ENCODE peak calls at places on chromosomes 16 and 17, in four cellular contexts. One of them, this sample, is unnamed. For H3K4me1, the result is how much of the 10 kb centered on the place peaks cover.

GRCh38 chr17:75636381-75637142 is 3.3 kb downstream of the SMIM5 start:
- DNase-seq in lower lobe of right lung: peak
- DNase-seq in IMR-90: no peak
- DNase-seq in mesenchymal stem cell: no peak
- DNase-seq in this sample: no peak

GRCh38 chr17:64608571-64608981 is 53.5 kb downstream of the SMURF2 start:
- DNase-seq in IMR-90: peak
- DNase-seq in lower lobe of right lung: no peak
- DNase-seq in mesenchymal stem cell: peak
- DNase-seq in this sample: no peak

GRCh38 chr17:15490634-15491261 is 23.3 kb upstream of the CDRT4 start:
- DNase-seq in lower lobe of right lung: no peak
- DNase-seq in IMR-90: peak
- DNase-seq in mesenchymal stem cell: peak
- DNase-seq in this sample: no peak

GRCh38 chr16:73288435-73288834 is 240.5 kb upstream of the ZFHX3 start:
- DNase-seq in lower lobe of right lung: no peak
- DNase-seq in IMR-90: no peak
- DNase-seq in mesenchymal stem cell: no peak
- DNase-seq in this sample: no peak

GRCh38 chr16:57131351-57131970 is 39.1 kb downstream of the CPNE2 start:
- DNase-seq in IMR-90: no peak
- DNase-seq in mesenchymal stem cell: no peak
- DNase-seq in lower lobe of right lung: no peak
- DNase-seq in this sample: no peak

GRCh38 chr17:74605361-74605760 is 13.3 kb upstream of the CD300LD start:
- DNase-seq in IMR-90: peak
- DNase-seq in lower lobe of right lung: no peak
- DNase-seq in mesenchymal stem cell: peak
- DNase-seq in this sample: no peak

GRCh38 chr16:1338119-1338730 is 4.8 kb downstream of the BAIAP3 start:
- DNase-seq in IMR-90: no peak
- DNase-seq in lower lobe of right lung: no peak
- DNase-seq in mesenchymal stem cell: no peak
- DNase-seq in this sample: no peak

GRCh38 chr16:50547944-50548658 is at the start of gene NKD1:
- DNase-seq in IMR-90: peak
- DNase-seq in lower lobe of right lung: peak
- DNase-seq in mesenchymal stem cell: peak
- DNase-seq in this sample: peak

DNA sequence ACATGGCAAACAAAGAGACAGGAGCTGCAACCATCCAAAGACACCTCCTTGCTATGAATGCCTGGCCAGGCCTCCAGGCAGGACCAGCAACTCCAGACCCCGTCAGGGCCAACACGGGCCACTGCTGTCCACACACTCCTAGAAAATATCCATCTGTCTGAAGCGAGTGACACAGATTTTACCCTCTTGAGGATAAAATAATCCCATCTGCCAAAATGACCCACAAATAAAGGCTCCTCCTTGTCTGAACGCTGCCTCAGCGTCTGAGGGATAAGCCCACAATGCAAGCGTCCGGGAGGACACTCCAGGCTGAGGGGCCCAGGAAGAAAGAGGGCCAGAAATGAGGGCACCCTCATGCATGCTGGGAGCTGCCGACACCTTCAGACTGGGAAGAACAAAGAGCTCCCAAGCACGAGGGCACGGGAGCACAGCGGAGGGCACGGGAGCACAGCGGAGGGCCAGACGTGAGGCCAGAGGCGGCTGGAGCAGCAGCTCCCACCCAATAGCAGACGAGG is 126.9 kb downstream of the ZNF778 start:
- DNase-seq in IMR-90: no peak
- DNase-seq in mesenchymal stem cell: no peak
- DNase-seq in lower lobe of right lung: peak
- DNase-seq in this sample: peak
- H3K4me1 ChIP-seq in IMR-90: under half
- H3K4me1 ChIP-seq in mesenchymal stem cell: under half
- H3K4me1 ChIP-seq in lower lobe of right lung: under half
- H3K4me1 ChIP-seq in this sample: under half

GRCh38 chr17:41523225-41523593 is 4.5 kb upstream of the KRT15 start:
- DNase-seq in mesenchymal stem cell: no peak
- DNase-seq in lower lobe of right lung: no peak
- DNase-seq in IMR-90: no peak
- DNase-seq in this sample: no peak

GRCh38 chr17:41521574-41522261 is 3.0 kb upstream of the KRT15 start:
- DNase-seq in lower lobe of right lung: peak
- DNase-seq in IMR-90: peak
- DNase-seq in mesenchymal stem cell: peak
- DNase-seq in this sample: peak

GRCh38 chr17:41520821-41521521 is 2.3 kb upstream of the KRT15 start:
- DNase-seq in mesenchymal stem cell: no peak
- DNase-seq in IMR-90: no peak
- DNase-seq in lower lobe of right lung: no peak
- DNase-seq in this sample: no peak

GRCh38 chr17:41523787-41524186 is 4.3 kb downstream of the KRT19 start:
- DNase-seq in mesenchymal stem cell: no peak
- DNase-seq in lower lobe of right lung: no peak
- DNase-seq in IMR-90: no peak
- DNase-seq in this sample: no peak

GRCh38 chr17:41522301-41523224 is 3.9 kb upstream of the KRT15 start:
- DNase-seq in IMR-90: no peak
- DNase-seq in mesenchymal stem cell: no peak
- DNase-seq in lower lobe of right lung: no peak
- DNase-seq in this sample: no peak
- H3K4me1 ChIP-seq in IMR-90: under half
- H3K4me1 ChIP-seq in mesenchymal stem cell: under half
- H3K4me1 ChIP-seq in lower lobe of right lung: under half
- H3K4me1 ChIP-seq in this sample: under half

GRCh38 chr16:70523621-70524405 is at the start of gene SF3B3:
- DNase-seq in IMR-90: peak
- DNase-seq in lower lobe of right lung: peak
- DNase-seq in mesenchymal stem cell: peak
- DNase-seq in this sample: peak

GRCh38 chr16:70527315-70527996 is 3.8 kb downstream of the SF3B3 start:
- DNase-seq in mesenchymal stem cell: no peak
- DNase-seq in IMR-90: no peak
- DNase-seq in lower lobe of right lung: no peak
- DNase-seq in this sample: no peak

GRCh38 chr16:70523013-70523620 is at the start of gene COG4:
- DNase-seq in lower lobe of right lung: peak
- DNase-seq in IMR-90: peak
- DNase-seq in mesenchymal stem cell: peak
- DNase-seq in this sample: peak

GRCh38 chr16:70529051-70529777 is 5.6 kb downstream of the SF3B3 start:
- DNase-seq in IMR-90: peak
- DNase-seq in mesenchymal stem cell: peak
- DNase-seq in lower lobe of right lung: no peak
- DNase-seq in this sample: no peak

GRCh38 chr16:70526403-70526802 is 2.8 kb downstream of the SF3B3 start:
- DNase-seq in mesenchymal stem cell: no peak
- DNase-seq in lower lobe of right lung: no peak
- DNase-seq in IMR-90: no peak
- DNase-seq in this sample: no peak
- H3K4me1 ChIP-seq in mesenchymal stem cell: under half
- H3K4me1 ChIP-seq in lower lobe of right lung: half or more
- H3K4me1 ChIP-seq in IMR-90: under half
- H3K4me1 ChIP-seq in this sample: under half

GRCh38 chr17:1467258-1467657 is 11.2 kb upstream of the CRK start:
- DNase-seq in IMR-90: no peak
- DNase-seq in lower lobe of right lung: no peak
- DNase-seq in mesenchymal stem cell: no peak
- DNase-seq in this sample: no peak
- H3K4me1 ChIP-seq in IMR-90: under half
- H3K4me1 ChIP-seq in lower lobe of right lung: under half
- H3K4me1 ChIP-seq in mesenchymal stem cell: under half
- H3K4me1 ChIP-seq in this sample: under half